ENCODE peak calls at places on chromosome 10, in six cellular contexts. W is Peyer's patch, E is cardiac fibroblast, B is breast epithelium, X is MCF 10A, T is foreskin fibroblast. G is an unnamed sample.

GRCh38 chr10:118383063-118383689 is 41.1 kb upstream of the FAM204A start:
- DNase-seq in X (no peak), E (no peak), T (no peak), W (no peak), B (no peak), G (no peak)

GRCh38 chr10:100970076-100970913 is 991 bp downstream of the SEMA4G start:
- DNase-seq in B (peak), W (peak), E (no peak), X (no peak), T (no peak), G (peak)

GRCh38 chr10:45409782-45410181 is 35.8 kb downstream of the ALOX5 start:
- DNase-seq in E (no peak), W (no peak), X (no peak), B (no peak), T (no peak), G (no peak)

GRCh38 chr10:106355450-106355849 is 809.1 kb downstream of the SORCS1 start:
- DNase-seq in T (peak), X (peak), E (no peak), B (no peak), W (no peak), G (peak)

GRCh38 chr10:3856593-3856992 is 71.6 kb upstream of the KLF6 start:
- DNase-seq in B (no peak), W (no peak), T (no peak), E (no peak), X (no peak), G (no peak)

GRCh38 chr10:103765168-103765567 is 90.2 kb downstream of the SH3PXD2A start:
- DNase-seq in E (no peak), B (no peak), T (peak), W (no peak), X (no peak), G (peak)

GRCh38 chr10:98446656-98447221 is at the start of gene HPS1:
- DNase-seq in B (peak), E (peak), X (peak), W (peak), T (peak), G (peak)

GRCh38 chr10:100744136-100744979 is 1.0 kb upstream of the PAX2 start:
- DNase-seq in T (no peak), X (no peak), W (no peak), B (no peak), E (no peak), G (no peak)

GRCh38 chr10:80408198-80409085 is at the start of gene PRXL2A:
- DNase-seq in W (peak), T (peak), X (peak), E (peak), B (peak), G (no peak)

GRCh38 chr10:62618576-62619408 is 185.7 kb upstream of the ADO start:
- DNase-seq in X (peak), T (peak), W (no peak), E (peak), B (no peak), G (no peak)

GRCh38 chr10:23535381-23535780 is 96.5 kb downstream of the OTUD1 start:
- DNase-seq in T (no peak), W (no peak), E (no peak), B (no peak), X (no peak), G (peak)

GRCh38 chr10:24457661-24458318 is 248.9 kb downstream of the KIAA1217 start:
- DNase-seq in T (peak), B (peak), X (peak), E (no peak), W (no peak), G (peak)

GRCh38 chr10:16585103-16585502 is 63.4 kb upstream of the C1QL3 start:
- DNase-seq in E (peak), B (no peak), T (no peak), X (no peak), W (no peak), G (no peak)

GRCh38 chr10:32981760-32982159 is 23.7 kb upstream of the ITGB1 start:
- DNase-seq in X (peak), E (peak), B (no peak), T (peak), W (no peak), G (peak)

GRCh38 chr10:45569471-45569870 is 103.1 kb downstream of the ZFAND4 start:
- DNase-seq in E (no peak), W (no peak), T (no peak), B (no peak), X (no peak), G (no peak)

GRCh38 chr10:30705625-30706149 is 76.1 kb upstream of the LYZL2 start:
- DNase-seq in T (no peak), E (no peak), X (no peak), B (no peak), W (peak), G (no peak)

GRCh38 chr10:117345143-117345542 is 30.1 kb downstream of the PDZD8 start:
- DNase-seq in W (no peak), T (peak), B (no peak), X (no peak), E (peak), G (no peak)

GRCh38 chr10:121484401-121484800 is 113.8 kb downstream of the FGFR2 start:
- DNase-seq in X (no peak), W (no peak), E (no peak), T (no peak), B (no peak), G (no peak)

GRCh38 chr10:91709394-91709798 is 76.5 kb upstream of the PPP1R3C start:
- DNase-seq in W (no peak), B (no peak), T (peak), E (peak), X (peak), G (peak)

GRCh38 chr10:33133557-33133956 is 175.5 kb upstream of the ITGB1 start:
- DNase-seq in B (no peak), E (no peak), T (no peak), X (peak), W (no peak), G (no peak)

GRCh38 chr10:32239770-32240169 is 107.2 kb downstream of the EPC1 start:
- DNase-seq in X (peak), E (peak), W (no peak), B (no peak), T (peak), G (peak)

GRCh38 chr10:29305031-29305335 is 16.1 kb downstream of the LYZL1 start:
- DNase-seq in E (no peak), T (no peak), W (no peak), B (no peak), X (no peak), G (no peak)

GRCh38 chr10:129849853-129850252 is 114.2 kb downstream of the EBF3 start:
- DNase-seq in W (no peak), B (no peak), T (no peak), E (no peak), X (no peak), G (no peak)

GRCh38 chr10:118793545-118793944 is 38.8 kb upstream of the CACUL1 start:
- DNase-seq in T (no peak), X (peak), B (peak), W (no peak), E (no peak), G (peak)

GRCh38 chr10:52451817-52452216 is 137.7 kb downstream of the DKK1 start:
- DNase-seq in X (peak), T (peak), E (peak), W (no peak), B (no peak), G (peak)

GRCh38 chr10:111835562-111835961 is 348.0 kb downstream of the GPAM start:
- DNase-seq in X (peak), B (no peak), T (peak), W (no peak), E (no peak), G (no peak)

GRCh38 chr10:78952018-78952417 is 116.7 kb upstream of the ZMIZ1 start:
- DNase-seq in E (no peak), B (no peak), T (peak), W (no peak), X (no peak), G (no peak)

GRCh38 chr10:78953124-78954008 is 115.4 kb upstream of the ZMIZ1 start:
- DNase-seq in B (no peak), E (peak), T (peak), X (no peak), W (no peak), G (no peak)

GRCh38 chr10:78950656-78951587 is 117.8 kb upstream of the ZMIZ1 start:
- DNase-seq in T (no peak), B (peak), W (no peak), X (peak), E (no peak), G (peak)

GRCh38 chr10:78954009-78954297 is 114.8 kb upstream of the ZMIZ1 start:
- DNase-seq in X (no peak), B (no peak), E (no peak), T (no peak), W (no peak), G (no peak)

GRCh38 chr10:78952686-78953085 is 116.1 kb upstream of the ZMIZ1 start:
- DNase-seq in B (no peak), W (no peak), T (peak), X (peak), E (peak), G (no peak)
- TF ChIP-seq CTCF in B (no peak), W (no peak), T (no peak), X (no peak), E (peak), G (no peak)

GRCh38 chr10:72234560-72235095 is 18.6 kb upstream of the ASCC1 start:
- DNase-seq in X (no peak), B (no peak), E (no peak), T (no peak), W (no peak), G (no peak)
- TF ChIP-seq CTCF in X (no peak), B (no peak), E (no peak), T (no peak), W (no peak), G (no peak)

DNA sequence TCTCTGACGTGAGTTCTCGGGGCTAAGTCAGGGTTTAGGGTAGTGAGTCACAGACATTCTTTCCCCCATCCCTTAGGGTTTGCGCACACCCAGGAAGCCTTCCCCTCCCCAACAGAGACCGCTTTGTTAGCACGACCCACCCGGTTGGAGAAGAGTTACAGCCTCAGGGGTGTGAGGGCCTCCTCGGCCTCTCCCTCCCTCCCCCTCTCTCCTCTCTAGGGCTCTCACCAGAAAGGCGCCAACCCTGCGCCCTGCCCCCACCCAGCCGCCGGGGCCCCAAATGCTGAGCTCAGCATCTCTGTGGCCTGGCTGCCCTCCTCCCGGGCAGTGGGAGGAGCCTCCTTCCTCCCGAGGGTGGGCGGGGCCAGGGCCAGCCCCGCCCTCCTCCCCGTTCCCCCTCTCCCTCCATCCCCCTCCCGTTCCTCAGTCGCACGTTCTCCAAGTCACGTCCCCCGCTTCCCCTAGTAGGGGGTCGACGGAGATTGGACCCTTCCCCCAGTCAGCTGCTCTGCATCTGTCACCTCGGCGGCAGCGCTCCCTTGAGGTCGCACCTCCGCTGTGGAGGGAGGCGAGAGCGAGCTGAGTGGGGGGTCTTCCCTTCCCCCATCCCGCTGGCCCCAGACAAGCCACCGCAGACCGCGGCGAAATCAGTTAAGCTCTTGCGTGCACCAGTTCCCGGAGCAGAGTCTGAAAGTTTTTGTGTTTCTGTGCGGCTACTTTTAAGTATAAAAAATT is 13.0 kb upstream of the DDIT4 start:
- DNase-seq in E (peak), W (peak), T (peak), B (peak), X (peak), G (peak)
- TF ChIP-seq CTCF in E (no peak), W (no peak), T (no peak), B (no peak), X (no peak), G (peak)

GRCh38 chr10:69801434-69802315 is at the start of gene COL13A1:
- DNase-seq in X (peak), T (peak), E (peak), W (no peak), B (no peak), G (peak)

GRCh38 chr10:69800665-69801064 is 1.0 kb upstream of the COL13A1 start:
- DNase-seq in W (no peak), E (no peak), X (no peak), T (no peak), B (no peak), G (no peak)

GRCh38 chr10:69800109-69800508 is 1.6 kb upstream of the COL13A1 start:
- DNase-seq in B (no peak), T (peak), E (peak), W (peak), X (peak), G (peak)

GRCh38 chr10:69802424-69803161 is 887 bp downstream of the COL13A1 start:
- DNase-seq in B (no peak), W (no peak), X (peak), T (peak), E (peak), G (peak)

GRCh38 chr10:69801094-69801433 is 642 bp upstream of the COL13A1 start:
- DNase-seq in T (peak), B (peak), E (peak), X (peak), W (no peak), G (peak)
- TF ChIP-seq CTCF in T (peak), B (no peak), E (peak), X (peak), W (peak), G (peak)

DNA sequence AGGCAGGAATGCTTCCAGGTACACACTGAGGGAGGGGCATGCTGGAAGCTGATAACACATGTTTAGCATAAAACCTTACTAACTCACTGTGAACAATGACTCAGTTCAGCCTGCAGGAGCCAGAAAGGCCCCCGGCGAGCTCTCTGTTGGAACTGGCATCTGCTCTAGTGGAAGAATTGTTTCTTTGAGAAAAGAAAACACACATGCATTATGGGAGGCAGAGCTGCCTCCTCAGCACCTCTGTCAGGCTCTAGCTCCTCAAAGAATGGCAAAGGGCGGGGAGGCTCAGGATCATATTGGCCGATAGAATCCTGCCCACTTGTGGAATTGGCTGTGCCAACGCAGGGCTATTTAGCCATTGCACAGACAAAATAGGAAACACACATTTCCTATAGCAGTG is 338.3 kb downstream of the CXCL12 start:
- DNase-seq in T (peak), E (no peak), B (peak), W (no peak), X (peak), G (peak)
- TF ChIP-seq CTCF in T (no peak), E (no peak), B (no peak), W (peak), X (no peak), G (no peak)

DNA sequence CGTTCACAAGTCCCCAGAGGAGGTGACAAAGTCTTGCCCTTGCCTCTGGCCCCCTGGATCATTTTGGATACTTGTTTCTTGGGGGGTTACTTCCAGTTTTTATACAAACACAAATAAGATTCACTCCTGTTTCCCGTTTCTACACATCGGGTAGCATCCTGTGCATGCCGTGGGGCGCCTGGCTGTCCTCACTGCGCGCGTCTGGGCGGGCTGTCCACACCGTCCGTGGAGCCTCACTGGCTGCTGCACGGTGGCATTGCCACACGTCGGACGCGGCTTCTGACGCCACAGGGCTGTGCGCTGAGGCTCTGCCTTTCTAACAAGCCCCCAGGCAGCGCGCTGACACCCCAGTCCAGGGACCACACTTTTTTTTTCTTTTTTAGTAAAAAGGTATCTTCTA is 18.4 kb downstream of the BNIP3 start:
- DNase-seq in W (no peak), B (no peak), T (no peak), X (no peak), E (no peak), G (no peak)
- TF ChIP-seq CTCF in W (no peak), B (no peak), T (no peak), X (no peak), E (no peak), G (no peak)

G was measured in bronchial epithelial cell.